ENCODE peak calls at places on chromosomes 12 and 14, in nine cellular contexts. I, D, T, W, J, U, B, S and L are unnamed samples.

GRCh38 chr14:68634346-68634745 is 158.5 kb downstream of the ZFP36L1 start:
- ATAC-seq in I (no peak), D (peak), T (no peak), W (no peak), J (no peak), U (no peak), B (no peak), S (no peak), L (no peak)

GRCh38 chr14:31268216-31268615 is 60.6 kb upstream of the HECTD1 start:
- ATAC-seq in I (no peak), D (no peak), T (no peak), W (no peak), J (no peak), U (no peak), B (no peak), S (no peak), L (no peak)

GRCh38 chr12:113935459-113935858 is 30.7 kb downstream of the RBM19 start:
- ATAC-seq in I (no peak), D (no peak), T (no peak), W (no peak), J (no peak), U (no peak), B (no peak), S (no peak), L (no peak)

GRCh38 chr14:57464013-57464730 is 29.5 kb downstream of the CCDC198 start:
- ATAC-seq in I (no peak), D (no peak), T (no peak), W (no peak), J (no peak), U (no peak), B (no peak), S (peak), L (no peak)

GRCh38 chr12:63882844-63883243 is 38.3 kb downstream of the SRGAP1 start:
- ATAC-seq in I (no peak), D (peak), T (no peak), W (no peak), J (peak), U (peak), B (no peak), S (no peak), L (peak)

GRCh38 chr12:5796171-5797091 is 148.6 kb downstream of the ANO2 start:
- ATAC-seq in I (peak), D (peak), T (no peak), W (peak), J (peak), U (peak), B (no peak), S (peak), L (peak)

GRCh38 chr14:65880507-65880906 is 468.0 kb downstream of the FUT8 start:
- ATAC-seq in I (no peak), D (no peak), T (no peak), W (no peak), J (no peak), U (no peak), B (no peak), S (no peak), L (no peak)

GRCh38 chr14:61927521-61927920 is 165.3 kb downstream of the SNAPC1 start:
- ATAC-seq in I (peak), D (peak), T (no peak), W (no peak), J (no peak), U (no peak), B (no peak), S (peak), L (no peak)

GRCh38 chr12:68587448-68587873 is 23.2 kb upstream of the RAP1B start:
- ATAC-seq in I (no peak), D (no peak), T (peak), W (peak), J (no peak), U (no peak), B (peak), S (no peak), L (no peak)

GRCh38 chr12:99959549-99960170 is 25.1 kb downstream of the ANKS1B start:
- ATAC-seq in I (no peak), D (no peak), T (no peak), W (no peak), J (no peak), U (no peak), B (no peak), S (peak), L (no peak)